ENCODE peak calls at places on chromosomes 3 and 15, in four cellular contexts. B, Y, U and I are unnamed samples.
A peak's percentile ranks its signal among the peaks of the same experiment; 100 is the strongest.

GRCh38 chr15:65086680-65087111 is 10.2 kb downstream of the KBTBD13 start:
- DNase-seq in B (no peak), Y (peak; percentile 51), U (no peak), I (peak; percentile 55)

GRCh38 chr3:182671942-182672341 is 121.4 kb upstream of the ATP11B start:
- DNase-seq in B (no peak), Y (no peak), U (no peak), I (no peak)

GRCh38 chr3:42698216-42698910 is 4.2 kb downstream of the HHATL start:
- DNase-seq in B (no peak), Y (no peak), U (no peak), I (no peak)

GRCh38 chr15:71131601-71132357 is 16.5 kb downstream of the THSD4 start:
- DNase-seq in B (no peak), Y (no peak), U (no peak), I (no peak)

GRCh38 chr15:66188464-66188863 is 65.1 kb downstream of the MEGF11 start:
- DNase-seq in B (no peak), Y (no peak), U (no peak), I (no peak)

GRCh38 chr15:98442379-98442833 is 205.9 kb upstream of the IGF1R start:
- DNase-seq in B (no peak), Y (peak; percentile 78), U (no peak), I (peak; percentile 61)

GRCh38 chr15:65509321-65509720 is 8.2 kb downstream of the DPP8 start:
- DNase-seq in B (no peak), Y (no peak), U (no peak), I (no peak)

GRCh38 chr3:183975981-183976662 is 41.6 kb downstream of the ABCC5 start:
- DNase-seq in B (no peak), Y (no peak), U (no peak), I (no peak)

GRCh38 chr15:39025331-39025730 is 460.7 kb upstream of the RASGRP1 start:
- DNase-seq in B (no peak), Y (no peak), U (no peak), I (no peak)

GRCh38 chr3:147360936-147361670 is 45.2 kb downstream of the ZIC4 start:
- DNase-seq in B (no peak), Y (peak; percentile 44), U (no peak), I (no peak)